ENCODE peak calls at places on chromosomes 4 and X, in eight cellular contexts. One of them, this sample, is unnamed.
A peak's percentile ranks its signal among the peaks of the same experiment; 100 is the strongest.

GRCh38 chr4:147370473-147370872 is 110.4 kb upstream of the EDNRA start:
- DNase-seq in cardiac muscle cell: no peak
- DNase-seq in uterus: no peak
- DNase-seq in neural progenitor cell: no peak
- DNase-seq in GM23248: peak; percentile 11
- DNase-seq in left ventricle myocardium inferior: no peak
- DNase-seq in HCT116: no peak
- DNase-seq in astrocyte: peak; percentile 77
- DNase-seq in this sample: peak; percentile 32

GRCh38 chrX:2342878-2343277 is 157.9 kb downstream of the DHRSX start:
- DNase-seq in astrocyte: peak; percentile 89
- DNase-seq in cardiac muscle cell: no peak
- DNase-seq in uterus: no peak
- DNase-seq in GM23248: peak; percentile 36
- DNase-seq in left ventricle myocardium inferior: no peak
- DNase-seq in neural progenitor cell: no peak
- DNase-seq in HCT116: no peak
- DNase-seq in this sample: no peak

GRCh38 chr4:43837171-43837570 is 611.4 kb downstream of the KCTD8 start:
- DNase-seq in HCT116: no peak
- DNase-seq in left ventricle myocardium inferior: no peak
- DNase-seq in GM23248: no peak
- DNase-seq in astrocyte: peak; percentile 67
- DNase-seq in neural progenitor cell: no peak
- DNase-seq in cardiac muscle cell: no peak
- DNase-seq in uterus: no peak
- DNase-seq in this sample: peak; percentile 51

GRCh38 chr4:8739357-8739756 is 132.3 kb downstream of the HMX1 start:
- DNase-seq in left ventricle myocardium inferior: no peak
- DNase-seq in neural progenitor cell: no peak
- DNase-seq in GM23248: no peak
- DNase-seq in HCT116: no peak
- DNase-seq in cardiac muscle cell: no peak
- DNase-seq in astrocyte: no peak
- DNase-seq in uterus: no peak
- DNase-seq in this sample: no peak

GRCh38 chr4:143377635-143378099 is 41.0 kb downstream of the GAB1 start:
- DNase-seq in HCT116: no peak
- DNase-seq in GM23248: no peak
- DNase-seq in astrocyte: no peak
- DNase-seq in uterus: no peak
- DNase-seq in cardiac muscle cell: no peak
- DNase-seq in neural progenitor cell: no peak
- DNase-seq in left ventricle myocardium inferior: no peak
- DNase-seq in this sample: no peak

GRCh38 chr4:145546556-145546955 is 64.9 kb downstream of the SMAD1 start:
- DNase-seq in GM23248: no peak
- DNase-seq in left ventricle myocardium inferior: no peak
- DNase-seq in neural progenitor cell: no peak
- DNase-seq in uterus: no peak
- DNase-seq in HCT116: no peak
- DNase-seq in astrocyte: peak; percentile 76
- DNase-seq in cardiac muscle cell: no peak
- DNase-seq in this sample: peak; percentile 7

GRCh38 chr4:2572076-2572475 is 35.6 kb downstream of the FAM193A start:
- DNase-seq in cardiac muscle cell: no peak
- DNase-seq in neural progenitor cell: no peak
- DNase-seq in uterus: no peak
- DNase-seq in left ventricle myocardium inferior: no peak
- DNase-seq in astrocyte: no peak
- DNase-seq in GM23248: no peak
- DNase-seq in HCT116: no peak
- DNase-seq in this sample: no peak

GRCh38 chr4:184369871-184370270 is 104.5 kb downstream of the IRF2 start:
- DNase-seq in HCT116: no peak
- DNase-seq in uterus: no peak
- DNase-seq in astrocyte: peak; percentile 43
- DNase-seq in neural progenitor cell: no peak
- DNase-seq in left ventricle myocardium inferior: no peak
- DNase-seq in GM23248: no peak
- DNase-seq in cardiac muscle cell: no peak
- DNase-seq in this sample: no peak

GRCh38 chrX:150421816-150422215 is 58.7 kb downstream of the MAMLD1 start:
- DNase-seq in neural progenitor cell: no peak
- DNase-seq in GM23248: peak; percentile 18
- DNase-seq in HCT116: no peak
- DNase-seq in astrocyte: peak; percentile 60
- DNase-seq in cardiac muscle cell: no peak
- DNase-seq in left ventricle myocardium inferior: peak; percentile 29
- DNase-seq in uterus: peak; percentile 44
- DNase-seq in this sample: no peak

GRCh38 chr4:84500386-84501196 is 1.5 kb upstream of the NKX6-1 start:
- DNase-seq in neural progenitor cell: no peak
- DNase-seq in uterus: no peak
- DNase-seq in GM23248: no peak
- DNase-seq in left ventricle myocardium inferior: no peak
- DNase-seq in astrocyte: no peak
- DNase-seq in HCT116: no peak
- DNase-seq in cardiac muscle cell: no peak
- DNase-seq in this sample: no peak

GRCh38 chr4:84502333-84502954 is 3.4 kb upstream of the NKX6-1 start:
- DNase-seq in HCT116: no peak
- DNase-seq in neural progenitor cell: no peak
- DNase-seq in cardiac muscle cell: no peak
- DNase-seq in GM23248: no peak
- DNase-seq in astrocyte: no peak
- DNase-seq in uterus: no peak
- DNase-seq in left ventricle myocardium inferior: no peak
- DNase-seq in this sample: no peak

GRCh38 chr4:84502955-84503373 is 3.9 kb upstream of the NKX6-1 start:
- DNase-seq in HCT116: no peak
- DNase-seq in astrocyte: no peak
- DNase-seq in uterus: no peak
- DNase-seq in left ventricle myocardium inferior: no peak
- DNase-seq in neural progenitor cell: peak; percentile 53
- DNase-seq in GM23248: no peak
- DNase-seq in cardiac muscle cell: no peak
- DNase-seq in this sample: no peak

GRCh38 chr4:84501721-84502267 is 2.7 kb upstream of the NKX6-1 start:
- DNase-seq in astrocyte: no peak
- DNase-seq in GM23248: no peak
- DNase-seq in HCT116: no peak
- DNase-seq in cardiac muscle cell: no peak
- DNase-seq in left ventricle myocardium inferior: no peak
- DNase-seq in neural progenitor cell: peak; percentile 55
- DNase-seq in uterus: no peak
- DNase-seq in this sample: no peak

DNA sequence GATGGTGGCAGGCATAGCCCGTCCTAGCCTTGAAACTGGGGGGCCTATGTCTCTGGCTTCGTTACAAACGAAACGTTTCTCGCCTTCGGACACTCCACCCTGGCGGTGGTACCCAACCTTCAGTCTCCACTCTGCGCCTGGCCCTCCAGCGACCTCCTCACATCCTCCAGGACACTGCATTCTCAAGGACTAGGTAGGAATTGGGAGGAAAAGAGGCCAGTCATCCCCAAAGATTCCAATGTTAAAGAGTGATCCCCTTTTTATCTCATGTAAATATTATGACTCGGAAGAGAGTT is 2.1 kb upstream of the NKX6-1 start:
- DNase-seq in left ventricle myocardium inferior: no peak
- DNase-seq in neural progenitor cell: peak; percentile 43
- DNase-seq in GM23248: no peak
- DNase-seq in cardiac muscle cell: no peak
- DNase-seq in HCT116: no peak
- DNase-seq in astrocyte: no peak
- DNase-seq in uterus: no peak
- DNase-seq in this sample: no peak
- H3K9me3 ChIP-seq in left ventricle myocardium inferior: no peaks in the 10 kb centered on the region
- H3K9me3 ChIP-seq in neural progenitor cell: no peaks in the 10 kb centered on the region
- H3K9me3 ChIP-seq in GM23248: no peaks in the 10 kb centered on the region
- H3K9me3 ChIP-seq in cardiac muscle cell: no peaks in the 10 kb centered on the region
- H3K9me3 ChIP-seq in HCT116: no peaks in the 10 kb centered on the region
- H3K9me3 ChIP-seq in astrocyte: peaks cover 6% of the 10 kb centered on the region
- H3K9me3 ChIP-seq in uterus: no peaks in the 10 kb centered on the region
- H3K9me3 ChIP-seq in this sample: no peaks in the 10 kb centered on the region

GRCh38 chr4:15742637-15743036 is 35.5 kb upstream of the CD38 start:
- DNase-seq in neural progenitor cell: no peak
- DNase-seq in astrocyte: no peak
- DNase-seq in left ventricle myocardium inferior: no peak
- DNase-seq in HCT116: no peak
- DNase-seq in uterus: no peak
- DNase-seq in GM23248: no peak
- DNase-seq in cardiac muscle cell: no peak
- DNase-seq in this sample: no peak

GRCh38 chr4:15744016-15744415 is 34.1 kb upstream of the CD38 start:
- DNase-seq in HCT116: no peak
- DNase-seq in neural progenitor cell: no peak
- DNase-seq in uterus: no peak
- DNase-seq in astrocyte: peak; percentile 73
- DNase-seq in left ventricle myocardium inferior: no peak
- DNase-seq in GM23248: peak; percentile 61
- DNase-seq in cardiac muscle cell: no peak
- DNase-seq in this sample: no peak

GRCh38 chr4:15742083-15742582 is 36.0 kb upstream of the CD38 start:
- DNase-seq in cardiac muscle cell: no peak
- DNase-seq in uterus: no peak
- DNase-seq in astrocyte: no peak
- DNase-seq in neural progenitor cell: no peak
- DNase-seq in left ventricle myocardium inferior: no peak
- DNase-seq in HCT116: no peak
- DNase-seq in GM23248: no peak
- DNase-seq in this sample: no peak

GRCh38 chr4:15738877-15739276 is 36.0 kb downstream of the BST1 start:
- DNase-seq in cardiac muscle cell: no peak
- DNase-seq in left ventricle myocardium inferior: no peak
- DNase-seq in neural progenitor cell: no peak
- DNase-seq in GM23248: peak; percentile 60
- DNase-seq in uterus: no peak
- DNase-seq in HCT116: no peak
- DNase-seq in astrocyte: peak; percentile 65
- DNase-seq in this sample: no peak

GRCh38 chr4:15740764-15741404 is 37.2 kb upstream of the CD38 start:
- DNase-seq in HCT116: no peak
- DNase-seq in cardiac muscle cell: no peak
- DNase-seq in uterus: no peak
- DNase-seq in GM23248: no peak
- DNase-seq in neural progenitor cell: no peak
- DNase-seq in left ventricle myocardium inferior: no peak
- DNase-seq in astrocyte: no peak
- DNase-seq in this sample: no peak
- H3K9me3 ChIP-seq in HCT116: no peaks in the 10 kb centered on the region
- H3K9me3 ChIP-seq in cardiac muscle cell: no peaks in the 10 kb centered on the region
- H3K9me3 ChIP-seq in uterus: no peaks in the 10 kb centered on the region
- H3K9me3 ChIP-seq in GM23248: no peaks in the 10 kb centered on the region
- H3K9me3 ChIP-seq in neural progenitor cell: no peaks in the 10 kb centered on the region
- H3K9me3 ChIP-seq in left ventricle myocardium inferior: peaks cover 16% of the 10 kb centered on the region
- H3K9me3 ChIP-seq in astrocyte: peaks cover 9% of the 10 kb centered on the region
- H3K9me3 ChIP-seq in this sample: no peaks in the 10 kb centered on the region

GRCh38 chr4:404006-404405 is 66.4 kb downstream of the ZNF141 start:
- DNase-seq in cardiac muscle cell: no peak
- DNase-seq in uterus: no peak
- DNase-seq in neural progenitor cell: no peak
- DNase-seq in astrocyte: no peak
- DNase-seq in GM23248: no peak
- DNase-seq in HCT116: no peak
- DNase-seq in left ventricle myocardium inferior: no peak
- DNase-seq in this sample: no peak
- H3K9me3 ChIP-seq in cardiac muscle cell: no peaks in the 10 kb centered on the region
- H3K9me3 ChIP-seq in uterus: peaks cover 2% of the 10 kb centered on the region
- H3K9me3 ChIP-seq in neural progenitor cell: peaks cover 5% of the 10 kb centered on the region
- H3K9me3 ChIP-seq in astrocyte: peaks cover 12% of the 10 kb centered on the region
- H3K9me3 ChIP-seq in GM23248: no peaks in the 10 kb centered on the region
- H3K9me3 ChIP-seq in HCT116: no peaks in the 10 kb centered on the region
- H3K9me3 ChIP-seq in left ventricle myocardium inferior: peaks cover 96% of the 10 kb centered on the region
- H3K9me3 ChIP-seq in this sample: no peaks in the 10 kb centered on the region

GRCh38 chrX:63750846-63751245 is 34.2 kb downstream of the ARHGEF9 start:
- DNase-seq in neural progenitor cell: peak; percentile 81
- DNase-seq in GM23248: no peak
- DNase-seq in HCT116: no peak
- DNase-seq in left ventricle myocardium inferior: no peak
- DNase-seq in astrocyte: no peak
- DNase-seq in cardiac muscle cell: no peak
- DNase-seq in uterus: no peak
- DNase-seq in this sample: no peak

GRCh38 chrX:63751481-63751880 is 33.5 kb downstream of the ARHGEF9 start:
- DNase-seq in astrocyte: no peak
- DNase-seq in cardiac muscle cell: no peak
- DNase-seq in HCT116: no peak
- DNase-seq in GM23248: no peak
- DNase-seq in left ventricle myocardium inferior: no peak
- DNase-seq in uterus: no peak
- DNase-seq in neural progenitor cell: no peak
- DNase-seq in this sample: no peak

GRCh38 chrX:63754860-63755579 is 30.0 kb downstream of the ARHGEF9 start:
- DNase-seq in uterus: peak; percentile 91
- DNase-seq in HCT116: peak; percentile 76
- DNase-seq in left ventricle myocardium inferior: peak; percentile 90
- DNase-seq in cardiac muscle cell: peak; percentile 91
- DNase-seq in GM23248: peak; percentile 95
- DNase-seq in astrocyte: peak; percentile 89
- DNase-seq in neural progenitor cell: peak; percentile 94
- DNase-seq in this sample: peak; percentile 90

GRCh38 chrX:63755892-63756291 is 29.1 kb downstream of the ARHGEF9 start:
- DNase-seq in GM23248: no peak
- DNase-seq in left ventricle myocardium inferior: no peak
- DNase-seq in HCT116: no peak
- DNase-seq in astrocyte: no peak
- DNase-seq in neural progenitor cell: no peak
- DNase-seq in uterus: no peak
- DNase-seq in cardiac muscle cell: no peak
- DNase-seq in this sample: no peak

GRCh38 chrX:63754141-63754859 is 30.7 kb downstream of the ARHGEF9 start:
- DNase-seq in GM23248: peak; percentile 59
- DNase-seq in cardiac muscle cell: no peak
- DNase-seq in neural progenitor cell: no peak
- DNase-seq in left ventricle myocardium inferior: no peak
- DNase-seq in astrocyte: peak; percentile 18
- DNase-seq in HCT116: no peak
- DNase-seq in uterus: no peak
- DNase-seq in this sample: no peak
- H3K9me3 ChIP-seq in GM23248: no peaks in the 10 kb centered on the region
- H3K9me3 ChIP-seq in cardiac muscle cell: no peaks in the 10 kb centered on the region
- H3K9me3 ChIP-seq in neural progenitor cell: no peaks in the 10 kb centered on the region
- H3K9me3 ChIP-seq in left ventricle myocardium inferior: no peaks in the 10 kb centered on the region
- H3K9me3 ChIP-seq in astrocyte: no peaks in the 10 kb centered on the region
- H3K9me3 ChIP-seq in HCT116: no peaks in the 10 kb centered on the region
- H3K9me3 ChIP-seq in uterus: no peaks in the 10 kb centered on the region
- H3K9me3 ChIP-seq in this sample: no peaks in the 10 kb centered on the region

DNA sequence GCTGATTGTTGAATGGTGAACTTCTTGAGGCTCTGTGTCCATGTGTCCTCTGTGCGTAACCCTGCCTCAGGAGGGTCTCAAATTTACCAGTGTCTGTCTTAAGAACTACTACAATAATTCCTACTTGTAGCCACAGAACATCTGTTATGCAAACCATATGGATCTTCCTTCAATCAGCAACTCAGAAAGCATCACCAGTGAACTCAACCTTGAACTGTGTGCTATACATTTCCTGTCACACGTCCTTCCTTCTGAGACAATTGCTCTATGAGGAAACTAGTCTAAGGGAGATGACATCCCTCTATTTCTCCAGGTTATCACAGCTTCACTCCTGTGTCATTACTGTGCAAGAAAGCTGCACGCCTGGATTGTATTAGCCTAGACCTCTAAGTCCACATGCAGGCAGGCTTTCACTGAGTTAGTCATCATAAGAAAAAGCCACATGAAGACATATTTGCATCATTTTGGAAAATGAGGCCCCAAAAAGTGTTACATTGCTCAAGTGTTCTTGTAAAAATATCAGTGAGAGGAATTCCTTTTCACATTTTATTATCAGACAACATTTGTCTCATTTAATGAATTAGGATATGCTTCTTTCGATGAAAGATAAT is 157.8 kb downstream of the AFF2 start:
- DNase-seq in left ventricle myocardium inferior: no peak
- DNase-seq in astrocyte: no peak
- DNase-seq in neural progenitor cell: no peak
- DNase-seq in uterus: no peak
- DNase-seq in cardiac muscle cell: no peak
- DNase-seq in GM23248: peak; percentile 38
- DNase-seq in HCT116: no peak
- DNase-seq in this sample: no peak
- H3K9me3 ChIP-seq in left ventricle myocardium inferior: no peaks in the 10 kb centered on the region
- H3K9me3 ChIP-seq in astrocyte: no peaks in the 10 kb centered on the region
- H3K9me3 ChIP-seq in neural progenitor cell: no peaks in the 10 kb centered on the region
- H3K9me3 ChIP-seq in uterus: no peaks in the 10 kb centered on the region
- H3K9me3 ChIP-seq in cardiac muscle cell: no peaks in the 10 kb centered on the region
- H3K9me3 ChIP-seq in GM23248: no peaks in the 10 kb centered on the region
- H3K9me3 ChIP-seq in HCT116: no peaks in the 10 kb centered on the region
- H3K9me3 ChIP-seq in this sample: no peaks in the 10 kb centered on the region

This sample was measured in PC-3.